ENCODE peak calls at places on chromosome 12, in six cellular contexts. P, S, L, B, K and Z are unnamed samples.

GRCh38 chr12:131021142-131021541 is 67.4 kb downstream of the ADGRD1 start:
- DNase-seq in L (no peak), P (no peak), K (no peak), B (no peak), S (no peak), Z (no peak)

GRCh38 chr12:50157259-50157658 is 9.9 kb downstream of the CERS5 start:
- DNase-seq in K (no peak), B (no peak), L (no peak), P (no peak), S (no peak), Z (peak; percentile 49)

GRCh38 chr12:80912906-80913769 is 24.6 kb downstream of the LIN7A start:
- DNase-seq in P (no peak), S (no peak), K (no peak), B (no peak), L (no peak), Z (no peak)

GRCh38 chr12:115419145-115419646 is 735.2 kb upstream of the TBX3 start:
- DNase-seq in L (no peak), P (no peak), S (no peak), B (no peak), K (no peak), Z (no peak)

GRCh38 chr12:79326663-79327062 is 364.1 kb downstream of the PAWR start:
- DNase-seq in K (no peak), L (no peak), S (no peak), P (no peak), B (no peak), Z (no peak)

GRCh38 chr12:73892181-73892580 is 645.5 kb upstream of the ATXN7L3B start:
- DNase-seq in P (no peak), B (no peak), S (no peak), K (peak; percentile 4), L (no peak), Z (no peak)

GRCh38 chr12:56581418-56582145 is 48.5 kb downstream of the BAZ2A start:
- DNase-seq in P (no peak), S (no peak), L (no peak), B (no peak), K (peak; percentile 82), Z (peak; percentile 71)

GRCh38 chr12:109879332-109880048 is 851 bp downstream of the GLTP start:
- DNase-seq in K (peak; percentile 33), S (no peak), B (no peak), P (no peak), L (no peak), Z (no peak)

GRCh38 chr12:4477133-4477532 is 31.5 kb upstream of the FGF6 start:
- DNase-seq in P (no peak), K (no peak), S (no peak), B (no peak), L (no peak), Z (no peak)

GRCh38 chr12:48051681-48052080 is 47.4 kb upstream of the COL2A1 start:
- DNase-seq in P (no peak), B (no peak), S (no peak), K (no peak), L (no peak), Z (no peak)

GRCh38 chr12:30978639-30979038 is 52.1 kb downstream of the TSPAN11 start:
- DNase-seq in K (no peak), P (no peak), B (no peak), S (no peak), L (peak; percentile 32), Z (no peak)

GRCh38 chr12:46455648-46456352 is 83.2 kb upstream of the SLC38A2 start:
- DNase-seq in L (no peak), K (no peak), B (peak; percentile 87), P (no peak), S (no peak), Z (peak; percentile 50)

GRCh38 chr12:10771132-10771733 is 31.2 kb downstream of the TAS2R7 start:
- DNase-seq in K (peak; percentile 69), B (peak; percentile 26), L (no peak), P (no peak), S (peak; percentile 36), Z (peak; percentile 10)

GRCh38 chr12:62331306-62331705 is 71.1 kb downstream of the USP15 start:
- DNase-seq in P (no peak), B (no peak), S (no peak), K (no peak), L (no peak), Z (no peak)

GRCh38 chr12:9851927-9852326 is 17.2 kb downstream of the CLEC2B start:
- DNase-seq in P (no peak), L (no peak), K (no peak), S (no peak), B (no peak), Z (no peak)

GRCh38 chr12:65834146-65834935 is 10.1 kb downstream of the HMGA2 start:
- DNase-seq in P (no peak), B (no peak), L (no peak), S (no peak), K (no peak), Z (no peak)

GRCh38 chr12:12723147-12723680 is 6.0 kb downstream of the CDKN1B start:
- DNase-seq in K (peak; percentile 48), P (no peak), S (no peak), B (no peak), L (no peak), Z (no peak)

GRCh38 chr12:109947511-109947910 is 47.4 kb downstream of the TCHP start:
- DNase-seq in B (no peak), S (no peak), L (no peak), K (no peak), P (no peak), Z (peak; percentile 91)

GRCh38 chr12:30973171-30973570 is 46.6 kb downstream of the TSPAN11 start:
- DNase-seq in K (no peak), B (no peak), S (no peak), L (no peak), P (no peak), Z (no peak)

GRCh38 chr12:81187686-81188085 is 109.8 kb downstream of the ACSS3 start:
- DNase-seq in K (no peak), L (no peak), S (no peak), B (no peak), P (no peak), Z (no peak)

GRCh38 chr12:128259556-128260070 is 7.4 kb upstream of the TMEM132C start:
- DNase-seq in K (peak; percentile 2), L (no peak), S (peak; percentile 50), B (no peak), P (no peak), Z (no peak)

GRCh38 chr12:122880668-122881067 is 15.3 kb downstream of the VPS37B start:
- DNase-seq in L (no peak), P (no peak), S (no peak), K (no peak), B (no peak), Z (no peak)

GRCh38 chr12:104455594-104456416 is 943 bp upstream of the CHST11 start:
- DNase-seq in B (no peak), P (no peak), S (no peak), L (no peak), K (peak; percentile 9), Z (no peak)

GRCh38 chr12:57229634-57230380 is at the start of gene SHMT2:
- DNase-seq in S (peak; percentile 97), K (peak; percentile 94), P (peak; percentile 98), L (peak; percentile 92), B (peak; percentile 91), Z (peak; percentile 81)

GRCh38 chr12:29533815-29534489 is 36.5 kb upstream of the OVCH1 start:
- DNase-seq in K (no peak), B (no peak), P (no peak), S (no peak), L (no peak), Z (no peak)

GRCh38 chr12:34605955-34606748 is 583.9 kb downstream of the ALG10 start:
- DNase-seq in L (no peak), P (peak; percentile 33), S (no peak), K (no peak), B (no peak), Z (no peak)

GRCh38 chr12:71587012-71587411 is 76.6 kb downstream of the ZFC3H1 start:
- DNase-seq in B (no peak), L (no peak), K (no peak), S (no peak), P (no peak), Z (no peak)

GRCh38 chr12:52895726-52896189 is 9.1 kb downstream of the KRT8 start:
- DNase-seq in S (no peak), K (no peak), L (no peak), P (no peak), B (no peak), Z (no peak)

GRCh38 chr12:82964446-82964845 is 277.7 kb downstream of the TMTC2 start:
- DNase-seq in L (no peak), P (no peak), K (no peak), B (no peak), S (no peak), Z (peak; percentile 1)

GRCh38 chr12:132309162-132310086 is 20.0 kb downstream of the GALNT9 start:
- DNase-seq in B (no peak), L (peak; percentile 3), S (no peak), K (no peak), P (peak; percentile 75), Z (no peak)

GRCh38 chr12:50057000-50057841 is at the start of gene ASIC1:
- DNase-seq in B (peak; percentile 24), S (no peak), P (peak; percentile 91), L (peak; percentile 79), K (peak; percentile 62), Z (peak; percentile 47)

GRCh38 chr12:116927244-116927940 is 16.6 kb downstream of the FBXW8 start:
- DNase-seq in S (no peak), K (no peak), L (no peak), P (no peak), B (no peak), Z (no peak)
- H3K4me1 ChIP-seq in S (peaks cover 2% of the 10 kb centered on the region), K (peaks cover 12% of the 10 kb centered on the region), L (peaks cover 15% of the 10 kb centered on the region), P (no peaks in the 10 kb centered on the region), B (peaks cover 3% of the 10 kb centered on the region), Z (peaks cover 14% of the 10 kb centered on the region)

DNA sequence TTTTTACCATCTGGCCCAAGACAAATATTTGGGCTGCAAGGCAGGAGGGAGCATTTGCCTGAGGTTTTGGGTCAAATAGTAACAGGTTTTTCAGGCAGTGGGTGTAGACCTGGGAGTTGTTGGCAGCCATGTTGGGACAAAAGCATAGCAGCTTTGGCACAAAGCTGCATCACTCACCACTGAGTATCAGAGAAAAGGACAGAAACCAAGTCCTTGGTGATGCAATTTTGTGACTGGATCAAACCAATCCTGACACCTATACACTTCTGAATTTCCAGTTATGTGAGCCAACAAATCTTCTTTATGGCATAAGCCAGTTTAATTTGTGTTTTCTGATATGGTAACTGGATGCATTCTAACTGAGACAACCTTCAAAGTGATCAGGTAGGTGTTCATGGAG is 144.8 kb upstream of the KRR1 start:
- DNase-seq in L (no peak), B (no peak), S (no peak), K (no peak), P (no peak), Z (no peak)
- H3K4me1 ChIP-seq in L (peaks cover 9% of the 10 kb centered on the region), B (peaks cover 73% of the 10 kb centered on the region), S (no peaks in the 10 kb centered on the region), K (peaks cover 42% of the 10 kb centered on the region), P (no peaks in the 10 kb centered on the region), Z (peaks cover 40% of the 10 kb centered on the region)

GRCh38 chr12:113479193-113479577 is 7.5 kb upstream of the LHX5 start:
- DNase-seq in B (no peak), L (no peak), S (no peak), K (no peak), P (no peak), Z (no peak)
- H3K4me1 ChIP-seq in B (no peaks in the 10 kb centered on the region), L (peaks cover 6% of the 10 kb centered on the region), S (peaks cover 19% of the 10 kb centered on the region), K (no peaks in the 10 kb centered on the region), P (no peaks in the 10 kb centered on the region), Z (no peaks in the 10 kb centered on the region)

DNA sequence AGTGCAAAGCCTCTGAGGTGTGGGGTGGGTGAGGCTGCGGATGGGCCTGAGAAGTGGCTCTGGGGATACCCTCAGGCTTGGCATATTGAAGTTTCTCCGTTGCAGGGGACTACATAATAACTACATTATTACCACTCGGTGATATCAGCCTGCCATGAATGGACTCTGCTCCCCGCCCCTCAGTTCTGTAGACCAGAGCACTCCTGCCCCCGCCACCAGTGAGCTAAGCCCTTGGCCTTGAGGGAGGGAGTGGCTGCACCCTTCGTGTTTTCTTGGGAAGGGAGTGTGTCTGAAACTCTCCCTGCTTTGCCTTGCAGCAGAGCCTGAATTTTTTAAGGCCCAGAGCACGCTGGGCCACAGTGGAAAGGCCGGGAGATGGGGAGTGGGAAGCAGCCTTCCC is 1.7 kb downstream of the ORAI1 start:
- DNase-seq in B (no peak), K (no peak), P (no peak), S (no peak), L (no peak), Z (no peak)
- H3K4me1 ChIP-seq in B (peaks cover 30% of the 10 kb centered on the region), K (peaks cover 50% of the 10 kb centered on the region), P (peaks cover 12% of the 10 kb centered on the region), S (peaks cover 16% of the 10 kb centered on the region), L (peaks cover 58% of the 10 kb centered on the region), Z (peaks cover 24% of the 10 kb centered on the region)